ENCODE peak calls at places on chromosomes 12 and 14, in ten cellular contexts. One of them, this sample, is unnamed.

GRCh38 chr14:32417956-32418552 is 89.0 kb downstream of the AKAP6 start:
- DNase-seq in T-helper 1 cell: no peak
- DNase-seq in stimulated activated CD8-positive, alpha-beta memory T cell treated with anti-CD3 and anti-CD28 coated beads, Interleukin-15, amount 100 ng/mL, for 48 hours: no peak
- DNase-seq in cardiac muscle cell: peak
- DNase-seq in DMS53: peak
- DNase-seq in GM04504: no peak
- DNase-seq in activated CD4-positive, CD25-positive, alpha-beta regulatory T cell: no peak
- DNase-seq in HEK293T: no peak
- DNase-seq in amniotic epithelial cell: peak
- DNase-seq in hippocampal formation: no peak
- DNase-seq in this sample: peak

GRCh38 chr14:91352101-91352500 is 65.5 kb downstream of the CCDC88C start:
- DNase-seq in T-helper 1 cell: no peak
- DNase-seq in stimulated activated CD8-positive, alpha-beta memory T cell treated with anti-CD3 and anti-CD28 coated beads, Interleukin-15, amount 100 ng/mL, for 48 hours: no peak
- DNase-seq in cardiac muscle cell: no peak
- DNase-seq in DMS53: peak
- DNase-seq in GM04504: no peak
- DNase-seq in activated CD4-positive, CD25-positive, alpha-beta regulatory T cell: no peak
- DNase-seq in HEK293T: no peak
- DNase-seq in amniotic epithelial cell: no peak
- DNase-seq in hippocampal formation: no peak
- DNase-seq in this sample: peak

GRCh38 chr12:53200458-53201169 is 6.4 kb downstream of the ITGB7 start:
- DNase-seq in T-helper 1 cell: no peak
- DNase-seq in stimulated activated CD8-positive, alpha-beta memory T cell treated with anti-CD3 and anti-CD28 coated beads, Interleukin-15, amount 100 ng/mL, for 48 hours: no peak
- DNase-seq in cardiac muscle cell: no peak
- DNase-seq in DMS53: no peak
- DNase-seq in GM04504: no peak
- DNase-seq in activated CD4-positive, CD25-positive, alpha-beta regulatory T cell: no peak
- DNase-seq in HEK293T: no peak
- DNase-seq in amniotic epithelial cell: no peak
- DNase-seq in hippocampal formation: no peak
- DNase-seq in this sample: no peak

GRCh38 chr14:73265721-73266046 is 28.4 kb downstream of the PAPLN start:
- DNase-seq in T-helper 1 cell: no peak
- DNase-seq in stimulated activated CD8-positive, alpha-beta memory T cell treated with anti-CD3 and anti-CD28 coated beads, Interleukin-15, amount 100 ng/mL, for 48 hours: no peak
- DNase-seq in cardiac muscle cell: no peak
- DNase-seq in DMS53: no peak
- DNase-seq in GM04504: no peak
- DNase-seq in activated CD4-positive, CD25-positive, alpha-beta regulatory T cell: no peak
- DNase-seq in HEK293T: no peak
- DNase-seq in amniotic epithelial cell: no peak
- DNase-seq in hippocampal formation: no peak
- DNase-seq in this sample: no peak

GRCh38 chr12:10395390-10395998 is 5.7 kb upstream of the KLRK1 start:
- DNase-seq in T-helper 1 cell: no peak
- DNase-seq in stimulated activated CD8-positive, alpha-beta memory T cell treated with anti-CD3 and anti-CD28 coated beads, Interleukin-15, amount 100 ng/mL, for 48 hours: no peak
- DNase-seq in cardiac muscle cell: no peak
- DNase-seq in DMS53: peak
- DNase-seq in GM04504: peak
- DNase-seq in activated CD4-positive, CD25-positive, alpha-beta regulatory T cell: no peak
- DNase-seq in HEK293T: peak
- DNase-seq in amniotic epithelial cell: peak
- DNase-seq in hippocampal formation: no peak
- DNase-seq in this sample: peak

GRCh38 chr12:59182191-59182590 is 261.9 kb upstream of the LRIG3 start:
- DNase-seq in T-helper 1 cell: no peak
- DNase-seq in stimulated activated CD8-positive, alpha-beta memory T cell treated with anti-CD3 and anti-CD28 coated beads, Interleukin-15, amount 100 ng/mL, for 48 hours: no peak
- DNase-seq in cardiac muscle cell: no peak
- DNase-seq in DMS53: no peak
- DNase-seq in GM04504: no peak
- DNase-seq in activated CD4-positive, CD25-positive, alpha-beta regulatory T cell: no peak
- DNase-seq in HEK293T: no peak
- DNase-seq in amniotic epithelial cell: no peak
- DNase-seq in hippocampal formation: no peak
- DNase-seq in this sample: peak

GRCh38 chr14:86799244-86799647 is 1193.7 kb downstream of the GALC start:
- DNase-seq in T-helper 1 cell: no peak
- DNase-seq in stimulated activated CD8-positive, alpha-beta memory T cell treated with anti-CD3 and anti-CD28 coated beads, Interleukin-15, amount 100 ng/mL, for 48 hours: no peak
- DNase-seq in cardiac muscle cell: no peak
- DNase-seq in DMS53: no peak
- DNase-seq in GM04504: peak
- DNase-seq in activated CD4-positive, CD25-positive, alpha-beta regulatory T cell: no peak
- DNase-seq in HEK293T: no peak
- DNase-seq in amniotic epithelial cell: peak
- DNase-seq in hippocampal formation: no peak
- DNase-seq in this sample: peak

GRCh38 chr12:3061129-3061857 is 15.9 kb upstream of the TSPAN9 start:
- DNase-seq in T-helper 1 cell: no peak
- DNase-seq in stimulated activated CD8-positive, alpha-beta memory T cell treated with anti-CD3 and anti-CD28 coated beads, Interleukin-15, amount 100 ng/mL, for 48 hours: no peak
- DNase-seq in cardiac muscle cell: no peak
- DNase-seq in DMS53: no peak
- DNase-seq in GM04504: peak
- DNase-seq in activated CD4-positive, CD25-positive, alpha-beta regulatory T cell: no peak
- DNase-seq in HEK293T: no peak
- DNase-seq in amniotic epithelial cell: peak
- DNase-seq in hippocampal formation: no peak
- DNase-seq in this sample: peak